ENCODE peak calls at places on chromosomes 4 and X, in eight cellular contexts. One of them, this sample, is unnamed.

GRCh38 chrX:68179355-68179754 is 253.9 kb downstream of the OPHN1 start:
- DNase-seq in Right ventricle myocardium inferior: no peak
- DNase-seq in posterior cingulate gyrus: no peak
- DNase-seq in neural progenitor cell: no peak
- DNase-seq in fibroblast of the aortic adventitia: no peak
- DNase-seq in midbrain: no peak
- DNase-seq in EL: no peak
- DNase-seq in fibroblast of the conjunctiva: no peak
- DNase-seq in this sample: no peak

GRCh38 chr4:102219143-102219542 is 126.1 kb downstream of the SLC39A8 start:
- DNase-seq in midbrain: no peak
- DNase-seq in neural progenitor cell: peak; percentile 25
- DNase-seq in EL: no peak
- DNase-seq in fibroblast of the conjunctiva: no peak
- DNase-seq in posterior cingulate gyrus: no peak
- DNase-seq in Right ventricle myocardium inferior: no peak
- DNase-seq in fibroblast of the aortic adventitia: no peak
- DNase-seq in this sample: no peak

GRCh38 chrX:118548831-118549230 is 53.2 kb downstream of the DOCK11 start:
- DNase-seq in fibroblast of the aortic adventitia: no peak
- DNase-seq in fibroblast of the conjunctiva: no peak
- DNase-seq in Right ventricle myocardium inferior: no peak
- DNase-seq in midbrain: no peak
- DNase-seq in posterior cingulate gyrus: no peak
- DNase-seq in neural progenitor cell: no peak
- DNase-seq in EL: no peak
- DNase-seq in this sample: no peak

GRCh38 chrX:110032534-110033161 is 29.7 kb downstream of the TMEM164 start:
- DNase-seq in midbrain: no peak
- DNase-seq in posterior cingulate gyrus: no peak
- DNase-seq in EL: no peak
- DNase-seq in fibroblast of the conjunctiva: no peak
- DNase-seq in Right ventricle myocardium inferior: no peak
- DNase-seq in neural progenitor cell: no peak
- DNase-seq in fibroblast of the aortic adventitia: no peak
- DNase-seq in this sample: no peak

GRCh38 chrX:115350696-115351408 is 61.3 kb downstream of the LUZP4 start:
- DNase-seq in fibroblast of the conjunctiva: peak; percentile 51
- DNase-seq in Right ventricle myocardium inferior: no peak
- DNase-seq in posterior cingulate gyrus: no peak
- DNase-seq in fibroblast of the aortic adventitia: no peak
- DNase-seq in neural progenitor cell: no peak
- DNase-seq in EL: peak; percentile 71
- DNase-seq in midbrain: no peak
- DNase-seq in this sample: no peak

GRCh38 chrX:41384041-41384705 is 50.2 kb downstream of the DDX3X start:
- DNase-seq in neural progenitor cell: no peak
- DNase-seq in posterior cingulate gyrus: peak; percentile 29
- DNase-seq in fibroblast of the conjunctiva: peak; percentile 83
- DNase-seq in midbrain: peak; percentile 3
- DNase-seq in EL: peak; percentile 81
- DNase-seq in Right ventricle myocardium inferior: peak; percentile 90
- DNase-seq in fibroblast of the aortic adventitia: peak; percentile 82
- DNase-seq in this sample: peak; percentile 55

GRCh38 chr4:5884804-5885203 is 8.1 kb downstream of the CRMP1 start:
- DNase-seq in EL: no peak
- DNase-seq in fibroblast of the aortic adventitia: no peak
- DNase-seq in fibroblast of the conjunctiva: no peak
- DNase-seq in Right ventricle myocardium inferior: no peak
- DNase-seq in posterior cingulate gyrus: no peak
- DNase-seq in neural progenitor cell: no peak
- DNase-seq in midbrain: no peak
- DNase-seq in this sample: no peak

GRCh38 chr4:1395941-1396805 is 10.1 kb downstream of the NKX1-1 start:
- DNase-seq in neural progenitor cell: no peak
- DNase-seq in fibroblast of the aortic adventitia: no peak
- DNase-seq in midbrain: no peak
- DNase-seq in Right ventricle myocardium inferior: no peak
- DNase-seq in EL: no peak
- DNase-seq in fibroblast of the conjunctiva: no peak
- DNase-seq in posterior cingulate gyrus: peak; percentile 49
- DNase-seq in this sample: no peak

GRCh38 chrX:101195442-101196173 is 24.0 kb upstream of the DRP2 start:
- DNase-seq in Right ventricle myocardium inferior: no peak
- DNase-seq in EL: no peak
- DNase-seq in neural progenitor cell: no peak
- DNase-seq in midbrain: no peak
- DNase-seq in fibroblast of the conjunctiva: no peak
- DNase-seq in fibroblast of the aortic adventitia: no peak
- DNase-seq in posterior cingulate gyrus: no peak
- DNase-seq in this sample: no peak

This sample was measured in AG04450.